ENCODE peak calls at places on chromosomes 16 and 17, in ten cellular contexts. I is posterior vena cava; B is AML-193; M is Kasumi-1; T is stimulated activated CD8-positive, alpha-beta memory T cell treated with anti-CD3 and anti-CD28 coated beads, Interleukin-2, amount 100 ng/mL, for 48 hours; E is tibial artery; K is T-helper 1 cell; W is IMR-90; C is choroid plexus epithelial cell; L is cerebellar nuclear complex. Z is an unnamed sample.

GRCh38 chr16:66291833-66292232 is 74.7 kb upstream of the CDH5 start:
- DNase-seq in I (peak), B (no peak), M (no peak), T (no peak), E (no peak), K (no peak), W (no peak), C (no peak), L (no peak), Z (no peak)

GRCh38 chr16:82824408-82824807 is 197.6 kb downstream of the CDH13 start:
- DNase-seq in I (no peak), B (no peak), M (no peak), T (no peak), E (no peak), K (no peak), W (no peak), C (peak), L (no peak), Z (no peak)

GRCh38 chr17:55898195-55898594 is 147.3 kb downstream of the PCTP start:
- DNase-seq in I (no peak), B (no peak), M (peak), T (no peak), E (no peak), K (no peak), W (no peak), C (no peak), L (no peak), Z (no peak)

GRCh38 chr16:85209526-85210121 is 97.4 kb upstream of the CIBAR2 start:
- DNase-seq in I (no peak), B (no peak), M (no peak), T (no peak), E (no peak), K (no peak), W (no peak), C (no peak), L (no peak), Z (no peak)

GRCh38 chr16:84508502-84508901 is 4.0 kb upstream of the MEAK7 start:
- DNase-seq in I (no peak), B (no peak), M (no peak), T (no peak), E (no peak), K (no peak), W (no peak), C (no peak), L (no peak), Z (no peak)

GRCh38 chr16:4915226-4915761 is 21.7 kb downstream of the PPL start:
- DNase-seq in I (no peak), B (no peak), M (no peak), T (no peak), E (no peak), K (no peak), W (peak), C (peak), L (no peak), Z (peak)

GRCh38 chr16:14476183-14476582 is 153.9 kb downstream of the PARN start:
- DNase-seq in I (no peak), B (no peak), M (no peak), T (no peak), E (no peak), K (no peak), W (no peak), C (no peak), L (no peak), Z (no peak)

GRCh38 chr16:13994239-13995106 is 74.5 kb downstream of the ERCC4 start:
- DNase-seq in I (no peak), B (no peak), M (no peak), T (no peak), E (no peak), K (no peak), W (peak), C (peak), L (no peak), Z (peak)

GRCh38 chr16:85458952-85459351 is 154.2 kb upstream of the GSE1 start:
- DNase-seq in I (no peak), B (no peak), M (no peak), T (no peak), E (no peak), K (no peak), W (no peak), C (no peak), L (no peak), Z (no peak)

GRCh38 chr16:15887283-15887682 is 1.1 kb downstream of the CEP20 start:
- DNase-seq in I (peak), B (no peak), M (no peak), T (no peak), E (no peak), K (no peak), W (no peak), C (no peak), L (no peak), Z (peak)

GRCh38 chr17:79485991-79486390 is 124.9 kb downstream of the RBFOX3 start:
- DNase-seq in I (no peak), B (no peak), M (no peak), T (no peak), E (no peak), K (no peak), W (no peak), C (no peak), L (no peak), Z (no peak)

GRCh38 chr16:85715169-85716015 is 26.6 kb upstream of the GINS2 start:
- DNase-seq in I (no peak), B (no peak), M (no peak), T (no peak), E (no peak), K (no peak), W (peak), C (peak), L (no peak), Z (peak)

GRCh38 chr16:74321356-74321755 is 24.7 kb downstream of the PSMD7 start:
- DNase-seq in I (no peak), B (no peak), M (no peak), T (no peak), E (peak), K (no peak), W (no peak), C (no peak), L (no peak), Z (no peak)

GRCh38 chr16:30816769-30817168 is 29.8 kb upstream of the ZNF629 start:
- DNase-seq in I (no peak), B (no peak), M (no peak), T (no peak), E (no peak), K (no peak), W (no peak), C (no peak), L (no peak), Z (no peak)

GRCh38 chr16:7183768-7184167 is 148.9 kb upstream of the RBFOX1 start:
- DNase-seq in I (no peak), B (no peak), M (no peak), T (no peak), E (no peak), K (no peak), W (no peak), C (no peak), L (no peak), Z (no peak)

GRCh38 chr16:54077412-54077821 is 209.2 kb downstream of the IRX3 start:
- DNase-seq in I (no peak), B (no peak), M (no peak), T (no peak), E (no peak), K (no peak), W (peak), C (peak), L (no peak), Z (peak)